ENCODE peak calls at places on chromosomes 11 and 22, in ten cellular contexts. R is fibroblast of the aortic adventitia, V is dorsolateral prefrontal cortex, C is psoas muscle, Z is HepG2, F is Panc1, J is PC-3, D is kidney, B is tibial artery, N is retinal pigment epithelial cell. O is an unnamed sample.

GRCh38 chr11:119759324-119759723 is 30.3 kb upstream of the NECTIN1 start:
- DNase-seq in R (peak; percentile 36), V (no peak), C (peak; percentile 8), Z (no peak), F (no peak), J (peak; percentile 65), D (no peak), B (no peak), N (peak; percentile 47), O (no peak)

GRCh38 chr22:46070215-46070721 is 80.1 kb upstream of the PPARA start:
- DNase-seq in R (peak; percentile 72), V (no peak), C (peak; percentile 94), Z (peak; percentile 10), F (no peak), J (peak; percentile 45), D (peak; percentile 96), B (peak; percentile 82), N (no peak), O (no peak)

GRCh38 chr11:61972796-61973602 is 5.6 kb upstream of the FTH1 start:
- DNase-seq in R (peak; percentile 97), V (no peak), C (no peak), Z (peak; percentile 95), F (no peak), J (peak; percentile 96), D (no peak), B (peak; percentile 57), N (no peak), O (no peak)

GRCh38 chr11:66676279-66676919 is 1.3 kb downstream of the RBM4B start:
- DNase-seq in R (no peak), V (no peak), C (no peak), Z (no peak), F (no peak), J (no peak), D (no peak), B (no peak), N (no peak), O (no peak)

GRCh38 chr11:115198301-115198700 is 305.9 kb downstream of the CADM1 start:
- DNase-seq in R (no peak), V (no peak), C (no peak), Z (no peak), F (no peak), J (no peak), D (no peak), B (no peak), N (no peak), O (no peak)

GRCh38 chr22:42459273-42460040 is 27.3 kb upstream of the NFAM1 start:
- DNase-seq in R (no peak), V (no peak), C (no peak), Z (no peak), F (no peak), J (no peak), D (peak; percentile 29), B (no peak), N (no peak), O (no peak)

GRCh38 chr11:119990306-119991021 is 147.4 kb downstream of the TRIM29 start:
- DNase-seq in R (peak; percentile 45), V (peak; percentile 78), C (peak; percentile 64), Z (no peak), F (no peak), J (no peak), D (no peak), B (no peak), N (no peak), O (no peak)

GRCh38 chr11:16169946-16170345 is 186.4 kb downstream of the SOX6 start:
- DNase-seq in R (no peak), V (no peak), C (no peak), Z (no peak), F (no peak), J (no peak), D (no peak), B (no peak), N (no peak), O (no peak)

GRCh38 chr11:74777877-74778276 is 29.2 kb downstream of the RNF169 start:
- DNase-seq in R (no peak), V (no peak), C (no peak), Z (no peak), F (no peak), J (peak; percentile 19), D (no peak), B (no peak), N (no peak), O (no peak)

GRCh38 chr11:74784234-74784633 is 35.6 kb downstream of the RNF169 start:
- DNase-seq in R (peak; percentile 11), V (no peak), C (no peak), Z (no peak), F (no peak), J (no peak), D (no peak), B (no peak), N (no peak), O (no peak)

GRCh38 chr11:74780277-74780870 is 31.7 kb downstream of the RNF169 start:
- DNase-seq in R (peak; percentile 47), V (no peak), C (no peak), Z (no peak), F (no peak), J (no peak), D (no peak), B (no peak), N (no peak), O (no peak)

GRCh38 chr11:74778581-74778980 is 29.9 kb downstream of the RNF169 start:
- DNase-seq in R (no peak), V (no peak), C (no peak), Z (no peak), F (no peak), J (no peak), D (no peak), B (no peak), N (no peak), O (no peak)

GRCh38 chr11:74783241-74783871 is 34.7 kb downstream of the RNF169 start:
- DNase-seq in R (peak; percentile 62), V (no peak), C (no peak), Z (no peak), F (no peak), J (peak; percentile 84), D (no peak), B (no peak), N (no peak), O (peak; percentile 63)
- H3K4me3 ChIP-seq in R (no peak overlapping the region), V (no peak overlapping the region), C (no peak overlapping the region), Z (no peak overlapping the region), F (no peak overlapping the region), J (peak overlapping the region; percentile 25), D (no peak overlapping the region), B (no peak overlapping the region), N (no peak overlapping the region), O (no peak overlapping the region)

GRCh38 chr11:6681949-6682348 is 1.2 kb downstream of the MRPL17 start:
- DNase-seq in R (no peak), V (no peak), C (no peak), Z (no peak), F (no peak), J (peak; percentile 8), D (no peak), B (no peak), N (no peak), O (no peak)

GRCh38 chr11:6682936-6683861 is at the start of gene MRPL17:
- DNase-seq in R (peak; percentile 99), V (peak; percentile 96), C (peak; percentile 100), Z (peak; percentile 98), F (peak; percentile 99), J (peak; percentile 98), D (peak; percentile 100), B (peak; percentile 98), N (peak; percentile 92), O (peak; percentile 97)

GRCh38 chr11:6677018-6677417 is 6.1 kb downstream of the MRPL17 start:
- DNase-seq in R (no peak), V (no peak), C (no peak), Z (no peak), F (no peak), J (no peak), D (no peak), B (no peak), N (no peak), O (no peak)

GRCh38 chr11:6682591-6682935 is 577 bp downstream of the MRPL17 start:
- DNase-seq in R (no peak), V (no peak), C (no peak), Z (no peak), F (no peak), J (no peak), D (no peak), B (no peak), N (no peak), O (no peak)

DNA sequence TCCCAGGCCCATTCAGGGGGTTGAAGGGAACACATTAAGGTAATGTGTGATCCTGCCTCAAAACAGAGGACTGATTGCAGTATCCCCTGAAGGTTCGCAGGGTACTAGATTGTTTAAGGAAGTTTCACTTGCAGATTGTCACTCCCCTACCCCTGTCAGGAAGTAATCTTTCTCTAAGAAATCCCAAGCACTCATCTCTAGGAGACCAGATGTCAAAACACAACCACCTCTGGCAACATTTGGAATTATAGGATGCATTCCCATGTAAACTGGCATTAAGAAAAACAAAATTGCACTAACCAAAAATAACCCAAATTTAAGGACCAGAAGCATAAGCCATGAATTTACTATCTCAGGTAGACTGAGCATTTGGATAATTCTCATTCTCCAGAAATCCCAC is 1.6 kb downstream of the MRPL17 start:
- DNase-seq in R (no peak), V (no peak), C (no peak), Z (no peak), F (no peak), J (no peak), D (no peak), B (no peak), N (no peak), O (no peak)
- TF ChIP-seq CTCF in R (no peak), V (no peak), C (no peak), Z (no peak), F (no peak), J (no peak), D (no peak), B (no peak), N (no peak), O (no peak)

GRCh38 chr22:43860831-43861230 is 1.5 kb downstream of the SULT4A1 start:
- DNase-seq in R (no peak), V (peak; percentile 10), C (peak; percentile 10), Z (no peak), F (no peak), J (no peak), D (peak; percentile 33), B (no peak), N (no peak), O (no peak)

GRCh38 chr22:43862074-43862881 is at the start of gene SULT4A1:
- DNase-seq in R (peak; percentile 17), V (peak; percentile 20), C (peak; percentile 31), Z (no peak), F (peak; percentile 30), J (no peak), D (peak; percentile 59), B (no peak), N (no peak), O (no peak)

GRCh38 chr22:43860126-43860525 is 2.2 kb downstream of the SULT4A1 start:
- DNase-seq in R (no peak), V (peak; percentile 11), C (peak; percentile 42), Z (no peak), F (no peak), J (no peak), D (peak; percentile 35), B (no peak), N (no peak), O (no peak)

GRCh38 chr22:43862882-43863202 is 529 bp upstream of the SULT4A1 start:
- DNase-seq in R (no peak), V (no peak), C (peak; percentile 34), Z (no peak), F (no peak), J (no peak), D (peak; percentile 39), B (no peak), N (no peak), O (no peak)

GRCh38 chr22:43861529-43861928 is 784 bp downstream of the SULT4A1 start:
- DNase-seq in R (peak; percentile 17), V (peak; percentile 22), C (peak; percentile 8), Z (no peak), F (no peak), J (no peak), D (no peak), B (no peak), N (no peak), O (no peak)
- H3K4me3 ChIP-seq in R (peak overlapping the region; percentile 60), V (peak overlapping the region; percentile 71), C (no peak overlapping the region), Z (no peak overlapping the region), F (peak overlapping the region; percentile 52), J (no peak overlapping the region), D (no peak overlapping the region), B (no peak overlapping the region), N (peak overlapping the region; percentile 25), O (no peak overlapping the region)

DNA sequence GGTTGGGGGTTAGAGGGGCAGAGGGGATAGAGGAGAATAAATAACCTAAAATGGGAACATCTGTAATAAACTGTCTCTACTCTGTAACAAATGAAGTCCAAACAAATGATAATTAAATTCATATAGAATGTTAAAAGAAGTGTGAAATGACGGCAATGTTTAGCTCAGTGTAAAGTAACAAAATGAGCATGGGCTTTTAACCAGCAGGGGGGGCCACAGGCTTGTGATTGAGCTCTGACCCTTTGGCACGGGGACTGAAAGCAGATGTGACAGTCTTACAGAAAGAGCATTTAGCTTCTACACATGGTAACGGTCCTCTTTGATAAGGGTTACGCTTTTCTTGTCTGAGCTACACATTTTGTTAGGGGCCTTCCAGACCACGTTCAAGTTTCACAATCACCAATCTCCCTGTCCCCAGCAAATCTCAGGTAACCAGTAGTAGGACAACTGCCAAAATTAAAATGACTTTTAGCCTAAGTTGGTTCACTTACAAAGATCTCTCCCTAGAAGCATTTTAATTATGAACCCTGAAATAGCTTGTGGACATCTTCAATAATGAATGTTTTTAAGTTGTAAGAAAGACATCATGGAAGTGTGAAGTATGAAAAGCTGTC is 262.5 kb downstream of the DCDC1 start:
- DNase-seq in R (peak; percentile 11), V (peak; percentile 54), C (peak; percentile 59), Z (peak; percentile 50), F (peak; percentile 33), J (peak; percentile 56), D (no peak), B (peak; percentile 43), N (peak; percentile 7), O (peak; percentile 12)
- TF ChIP-seq CTCF in R (peak; percentile 37), V (peak; percentile 89), C (peak; percentile 47), Z (peak; percentile 78), F (peak; percentile 79), J (peak; percentile 77), D (peak; percentile 58), B (peak; percentile 37), N (peak; percentile 82), O (peak; percentile 78)

O was measured in GM12864.